ENCODE peak calls at places on chromosomes 11 and 22, in seven cellular contexts. K, X, I, O, F, Z and G are unnamed samples.

GRCh38 chr11:92504004-92504403 is 279.4 kb downstream of the FAT3 start:
- DNase-seq in Z (no peak), I (no peak), O (no peak), X (no peak), K (no peak), F (no peak), G (no peak)

GRCh38 chr22:26127126-26127525 is 42.1 kb upstream of the SEZ6L start:
- DNase-seq in I (no peak), K (no peak), Z (no peak), F (no peak), O (no peak), X (no peak), G (no peak)

GRCh38 chr22:39473856-39474255 is 17.0 kb downstream of the MGAT3 start:
- DNase-seq in F (no peak), I (no peak), Z (no peak), X (no peak), K (no peak), O (no peak), G (no peak)

GRCh38 chr22:30274061-30274812 is 7.6 kb upstream of the OSM start:
- DNase-seq in O (no peak), X (no peak), K (no peak), Z (no peak), I (no peak), F (no peak), G (no peak)

GRCh38 chr22:17087176-17088131 is 2.7 kb downstream of the IL17RA start:
- DNase-seq in X (no peak), O (no peak), K (no peak), F (no peak), Z (no peak), I (no peak), G (peak)

GRCh38 chr11:103601230-103601846 is 435.1 kb upstream of the DDI1 start:
- DNase-seq in X (peak), F (no peak), K (no peak), I (no peak), O (peak), Z (peak), G (no peak)

GRCh38 chr11:114129699-114130659 is 70.5 kb downstream of the ZBTB16 start:
- DNase-seq in Z (no peak), O (no peak), K (no peak), F (no peak), I (no peak), X (no peak), G (peak)

GRCh38 chr11:123145661-123146060 is 49.4 kb downstream of the CLMP start:
- DNase-seq in K (no peak), F (peak), X (no peak), I (no peak), O (no peak), Z (peak), G (no peak)

GRCh38 chr11:16788141-16789060 is 50.0 kb downstream of the C11orf58 start:
- DNase-seq in I (peak), F (peak), X (peak), O (peak), K (peak), Z (peak), G (peak)

GRCh38 chr22:19797086-19797485 is 36.5 kb downstream of the TBX1 start:
- DNase-seq in K (no peak), X (peak), F (no peak), I (no peak), Z (no peak), O (no peak), G (no peak)

GRCh38 chr11:60018058-60018457 is 1.1 kb downstream of the OOSP4B start:
- DNase-seq in O (no peak), K (no peak), X (no peak), F (no peak), I (no peak), Z (no peak), G (no peak)

GRCh38 chr11:12599408-12600143 is 74.6 kb upstream of the TEAD1 start:
- DNase-seq in Z (no peak), K (peak), I (no peak), X (peak), O (peak), F (peak), G (no peak)

GRCh38 chr22:48685767-48686166 is 1141.9 kb downstream of the BRD1 start:
- DNase-seq in Z (no peak), F (no peak), O (no peak), K (no peak), I (no peak), X (no peak), G (no peak)

GRCh38 chr11:102010776-102011500 is 36.3 kb upstream of the CFAP300 start:
- DNase-seq in I (peak), F (no peak), O (peak), Z (peak), X (no peak), K (peak), G (no peak)

DNA sequence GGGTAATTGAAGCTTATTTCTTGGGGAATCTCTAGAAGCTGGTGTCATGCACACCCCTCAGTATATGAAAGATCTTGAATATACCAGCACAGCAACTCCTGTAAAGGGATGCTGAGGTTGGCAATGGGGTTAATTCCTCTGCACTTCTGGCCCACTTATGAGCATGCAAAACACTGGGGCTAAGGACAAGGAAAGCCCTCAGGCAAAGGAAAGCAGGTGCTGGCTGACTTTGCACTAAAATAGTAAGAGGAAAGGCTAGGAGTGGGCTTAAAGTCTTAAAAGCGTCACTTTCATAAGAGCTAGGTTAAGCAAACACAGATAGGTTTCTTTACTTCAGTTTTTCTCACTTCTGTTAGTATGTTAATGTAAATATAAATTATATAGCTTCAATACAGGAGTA is 572.6 kb upstream of the LUZP2 start:
- DNase-seq in F (no peak), Z (no peak), X (no peak), K (no peak), I (no peak), O (no peak), G (no peak)
- TF ChIP-seq EP300 in F (no peak), Z (no peak), X (no peak), K (no peak), I (no peak), O (no peak), G (no peak)

DNA sequence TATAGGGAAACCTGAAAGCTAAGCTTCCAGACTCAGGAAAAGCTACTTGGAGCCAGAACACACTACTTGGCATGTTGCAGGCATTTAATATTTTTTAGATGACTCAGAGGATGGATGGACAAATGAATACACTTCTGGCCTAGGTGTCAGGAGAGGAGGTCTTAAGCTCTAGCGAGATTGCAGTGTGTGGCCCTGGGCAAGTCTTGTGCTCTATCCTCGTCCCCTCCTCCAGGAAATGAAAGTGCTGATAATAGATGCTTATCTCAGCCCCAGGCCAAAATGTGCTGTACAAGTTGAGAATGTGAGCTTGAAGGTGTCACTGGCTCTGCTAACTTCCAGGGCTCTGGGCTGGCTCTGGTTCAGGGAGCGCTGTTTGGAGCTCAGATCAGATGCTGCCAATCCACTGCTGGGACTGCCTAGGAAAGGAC is 136.3 kb downstream of the PKNOX2 start:
- DNase-seq in Z (peak), K (no peak), I (no peak), O (peak), F (no peak), X (no peak), G (no peak)
- H3K27ac ChIP-seq in Z (no peak), K (no peak), I (no peak), O (no peak), F (no peak), X (no peak), G (peak)

GRCh38 chr11:64267207-64267945 is 16.0 kb downstream of the PLCB3 start:
- DNase-seq in F (peak), K (no peak), I (no peak), Z (no peak), X (no peak), O (no peak), G (no peak)

GRCh38 chr11:64268028-64268686 is 16.3 kb downstream of the BAD start:
- DNase-seq in F (no peak), X (no peak), O (no peak), I (no peak), K (no peak), Z (no peak), G (no peak)

GRCh38 chr11:64271339-64272132 is 12.9 kb downstream of the BAD start:
- DNase-seq in I (peak), K (peak), X (peak), F (peak), O (peak), Z (peak), G (peak)

GRCh38 chr11:64268687-64269379 is 15.6 kb downstream of the BAD start:
- DNase-seq in X (peak), Z (peak), F (peak), K (peak), I (peak), O (no peak), G (peak)

GRCh38 chr11:64269380-64270234 is 14.9 kb downstream of the BAD start:
- DNase-seq in I (peak), Z (peak), F (peak), K (peak), X (peak), O (peak), G (peak)
- TF ChIP-seq EP300 in I (peak), Z (no peak), F (peak), K (no peak), X (peak), O (no peak), G (no peak)

GRCh38 chr22:24985824-24986214 is 33.3 kb downstream of the KIAA1671 start:
- DNase-seq in O (no peak), F (peak), Z (no peak), X (no peak), I (no peak), K (no peak), G (no peak)
- H3K27ac ChIP-seq in O (peak), F (peak), Z (peak), X (no peak), I (peak), K (no peak), G (peak)

GRCh38 chr11:87859583-87859982 is 315.7 kb downstream of the RAB38 start:
- DNase-seq in F (no peak), I (no peak), X (no peak), K (no peak), Z (no peak), O (no peak), G (no peak)
- TF ChIP-seq EP300 in F (no peak), I (no peak), X (no peak), K (no peak), Z (no peak), O (no peak), G (no peak)

DNA sequence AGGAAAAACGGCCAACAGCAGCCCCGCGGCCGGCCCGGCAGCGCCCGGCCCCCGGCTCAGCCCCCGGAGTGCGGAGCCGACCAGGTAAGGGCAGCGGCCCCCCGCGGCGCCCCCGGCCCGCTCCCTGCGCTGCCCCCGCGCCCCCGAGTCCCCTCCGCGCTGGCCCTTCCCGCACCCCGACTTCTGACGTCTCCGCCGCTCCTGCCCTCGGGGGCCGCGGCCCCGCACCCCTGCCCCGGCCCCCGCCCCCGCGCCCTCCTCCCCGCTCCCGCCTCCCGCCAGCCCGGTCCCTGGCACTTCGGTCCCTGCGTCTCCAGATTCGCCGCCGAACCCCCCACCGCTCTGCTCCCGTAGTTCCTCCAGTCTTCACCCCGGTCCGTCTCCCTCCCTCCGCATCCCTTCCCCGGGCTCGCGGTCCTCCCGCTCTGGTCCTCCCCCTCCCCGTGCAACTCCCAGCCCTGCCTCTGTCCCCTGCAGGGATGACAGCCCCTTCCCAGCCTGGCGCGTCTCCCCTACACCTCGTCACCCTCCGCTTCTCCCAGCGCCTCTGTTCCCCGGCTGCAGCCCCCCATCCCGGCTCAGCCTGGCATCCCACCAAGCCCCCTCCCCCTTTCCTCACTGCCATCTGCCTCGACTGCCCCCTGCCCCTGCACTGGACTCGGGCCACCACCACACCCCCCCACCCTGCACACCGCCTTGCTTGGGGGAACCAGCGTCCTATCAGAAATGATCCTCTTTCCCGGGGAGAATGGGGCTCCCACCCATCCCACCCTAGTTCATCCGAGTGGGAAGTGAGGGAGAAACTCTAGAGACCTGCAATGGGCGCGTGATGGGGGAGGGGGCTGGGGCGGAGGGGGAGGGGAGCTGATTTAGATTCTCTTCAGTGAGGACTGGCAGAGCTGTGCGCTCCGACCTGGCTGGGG is 517 bp downstream of the GRIK4 start:
- DNase-seq in Z (peak), I (no peak), O (no peak), F (peak), K (no peak), X (no peak), G (no peak)
- H3K27ac ChIP-seq in Z (no peak), I (no peak), O (peak), F (peak), K (no peak), X (no peak), G (no peak)

GRCh38 chr22:38295339-38295738 is 21.9 kb downstream of the CSNK1E start:
- DNase-seq in K (no peak), Z (no peak), I (no peak), O (no peak), F (no peak), X (no peak), G (no peak)
- TF ChIP-seq EP300 in K (no peak), Z (no peak), I (no peak), O (no peak), F (no peak), X (no peak), G (no peak)

GRCh38 chr22:25066861-25067435 is 114.4 kb downstream of the KIAA1671 start:
- DNase-seq in F (no peak), O (no peak), I (no peak), X (no peak), K (no peak), Z (no peak), G (no peak)
- H3K27ac ChIP-seq in F (no peak), O (no peak), I (no peak), X (no peak), K (no peak), Z (peak), G (no peak)

GRCh38 chr11:13826505-13827278 is 135.8 kb upstream of the SPON1 start:
- DNase-seq in F (no peak), O (no peak), K (no peak), Z (no peak), I (no peak), X (peak), G (no peak)

GRCh38 chr11:13836666-13837065 is 125.9 kb upstream of the SPON1 start:
- DNase-seq in I (no peak), O (no peak), F (no peak), X (no peak), K (no peak), Z (no peak), G (no peak)

GRCh38 chr11:13837286-13837685 is 125.2 kb upstream of the SPON1 start:
- DNase-seq in F (no peak), I (no peak), Z (no peak), K (no peak), X (no peak), O (no peak), G (no peak)

GRCh38 chr11:13834463-13834862 is 128.1 kb upstream of the SPON1 start:
- DNase-seq in F (no peak), K (no peak), O (no peak), X (peak), I (no peak), Z (peak), G (no peak)

GRCh38 chr11:13831707-13832106 is 130.8 kb upstream of the SPON1 start:
- DNase-seq in Z (no peak), O (no peak), I (no peak), K (no peak), X (no peak), F (no peak), G (no peak)
- TF ChIP-seq EP300 in Z (no peak), O (no peak), I (no peak), K (no peak), X (no peak), F (no peak), G (no peak)